ENCODE peak calls at places on chromosomes 6 and 20, in eight cellular contexts. One of them, this sample, is unnamed. For H3K4me1, the result is how much of the 10 kb centered on the place peaks cover.

GRCh38 chr6:22328499-22328898 is 31.7 kb upstream of the PRL start:
- DNase-seq in psoas muscle: no peak
- DNase-seq in upper lobe of right lung: no peak
- DNase-seq in fibroblast of lung: no peak
- DNase-seq in GM23338: no peak
- DNase-seq in right cardiac atrium: no peak
- DNase-seq in GM12878: no peak
- DNase-seq in Peyer's patch: no peak
- DNase-seq in this sample: no peak

GRCh38 chr6:106063448-106063850 is 22.7 kb upstream of the PRDM1 start:
- DNase-seq in psoas muscle: no peak
- DNase-seq in upper lobe of right lung: no peak
- DNase-seq in fibroblast of lung: peak
- DNase-seq in GM23338: no peak
- DNase-seq in right cardiac atrium: no peak
- DNase-seq in GM12878: no peak
- DNase-seq in Peyer's patch: no peak
- DNase-seq in this sample: no peak

GRCh38 chr6:151675746-151676459 is 131.6 kb upstream of the ESR1 start:
- DNase-seq in psoas muscle: no peak
- DNase-seq in upper lobe of right lung: peak
- DNase-seq in fibroblast of lung: peak
- DNase-seq in GM23338: peak
- DNase-seq in right cardiac atrium: peak
- DNase-seq in GM12878: peak
- DNase-seq in Peyer's patch: peak
- DNase-seq in this sample: no peak

GRCh38 chr6:131683479-131683878 is 17.7 kb downstream of the OR2A4 start:
- DNase-seq in psoas muscle: no peak
- DNase-seq in upper lobe of right lung: no peak
- DNase-seq in fibroblast of lung: no peak
- DNase-seq in GM23338: no peak
- DNase-seq in right cardiac atrium: no peak
- DNase-seq in GM12878: peak
- DNase-seq in Peyer's patch: no peak
- DNase-seq in this sample: no peak

GRCh38 chr20:39069976-39070375 is 107.8 kb downstream of the DHX35 start:
- DNase-seq in psoas muscle: no peak
- DNase-seq in upper lobe of right lung: no peak
- DNase-seq in fibroblast of lung: no peak
- DNase-seq in GM23338: no peak
- DNase-seq in right cardiac atrium: no peak
- DNase-seq in GM12878: no peak
- DNase-seq in Peyer's patch: no peak
- DNase-seq in this sample: no peak

GRCh38 chr6:110617057-110617456 is 140.6 kb upstream of the SLC22A16 start:
- DNase-seq in psoas muscle: no peak
- DNase-seq in upper lobe of right lung: no peak
- DNase-seq in fibroblast of lung: no peak
- DNase-seq in GM23338: no peak
- DNase-seq in right cardiac atrium: no peak
- DNase-seq in GM12878: peak
- DNase-seq in Peyer's patch: no peak
- DNase-seq in this sample: no peak

GRCh38 chr6:9611016-9611415 is 803.9 kb downstream of the TFAP2A start:
- DNase-seq in psoas muscle: no peak
- DNase-seq in upper lobe of right lung: no peak
- DNase-seq in fibroblast of lung: no peak
- DNase-seq in GM23338: no peak
- DNase-seq in right cardiac atrium: no peak
- DNase-seq in GM12878: no peak
- DNase-seq in Peyer's patch: no peak
- DNase-seq in this sample: no peak

GRCh38 chr6:107304421-107305025 is 154.8 kb downstream of the PDSS2 start:
- DNase-seq in psoas muscle: no peak
- DNase-seq in upper lobe of right lung: no peak
- DNase-seq in fibroblast of lung: no peak
- DNase-seq in GM23338: no peak
- DNase-seq in right cardiac atrium: no peak
- DNase-seq in GM12878: no peak
- DNase-seq in Peyer's patch: no peak
- DNase-seq in this sample: no peak

GRCh38 chr6:90238663-90239542 is 57.7 kb downstream of the BACH2 start:
- DNase-seq in psoas muscle: no peak
- DNase-seq in upper lobe of right lung: no peak
- DNase-seq in fibroblast of lung: no peak
- DNase-seq in GM23338: no peak
- DNase-seq in right cardiac atrium: no peak
- DNase-seq in GM12878: no peak
- DNase-seq in Peyer's patch: no peak
- DNase-seq in this sample: no peak

GRCh38 chr6:128600397-128600951 is 80.1 kb upstream of the PTPRK start:
- DNase-seq in psoas muscle: no peak
- DNase-seq in upper lobe of right lung: no peak
- DNase-seq in fibroblast of lung: peak
- DNase-seq in GM23338: peak
- DNase-seq in right cardiac atrium: no peak
- DNase-seq in GM12878: peak
- DNase-seq in Peyer's patch: no peak
- DNase-seq in this sample: no peak

GRCh38 chr6:169250660-169251059 is 3.0 kb downstream of the THBS2 start:
- DNase-seq in psoas muscle: no peak
- DNase-seq in upper lobe of right lung: no peak
- DNase-seq in fibroblast of lung: peak
- DNase-seq in GM23338: peak
- DNase-seq in right cardiac atrium: no peak
- DNase-seq in GM12878: no peak
- DNase-seq in Peyer's patch: no peak
- DNase-seq in this sample: peak

GRCh38 chr6:20168668-20169633 is 43.3 kb downstream of the MBOAT1 start:
- DNase-seq in psoas muscle: no peak
- DNase-seq in upper lobe of right lung: no peak
- DNase-seq in fibroblast of lung: no peak
- DNase-seq in GM23338: peak
- DNase-seq in right cardiac atrium: no peak
- DNase-seq in GM12878: no peak
- DNase-seq in Peyer's patch: no peak
- DNase-seq in this sample: no peak

GRCh38 chr6:99512033-99512432 is 3.2 kb downstream of the USP45 start:
- DNase-seq in psoas muscle: no peak
- DNase-seq in upper lobe of right lung: no peak
- DNase-seq in fibroblast of lung: peak
- DNase-seq in GM23338: no peak
- DNase-seq in right cardiac atrium: no peak
- DNase-seq in GM12878: no peak
- DNase-seq in Peyer's patch: no peak
- DNase-seq in this sample: no peak

GRCh38 chr6:109303647-109304283 is 78.5 kb downstream of the CD164 start:
- DNase-seq in psoas muscle: no peak
- DNase-seq in upper lobe of right lung: no peak
- DNase-seq in fibroblast of lung: no peak
- DNase-seq in GM23338: no peak
- DNase-seq in right cardiac atrium: no peak
- DNase-seq in GM12878: no peak
- DNase-seq in Peyer's patch: no peak
- DNase-seq in this sample: no peak

GRCh38 chr6:33747823-33748222 is 1.1 kb upstream of the IP6K3 start:
- DNase-seq in psoas muscle: no peak
- DNase-seq in upper lobe of right lung: no peak
- DNase-seq in fibroblast of lung: no peak
- DNase-seq in GM23338: no peak
- DNase-seq in right cardiac atrium: no peak
- DNase-seq in GM12878: no peak
- DNase-seq in Peyer's patch: no peak
- DNase-seq in this sample: no peak

GRCh38 chr6:33749401-33749800 is 2.7 kb upstream of the IP6K3 start:
- DNase-seq in psoas muscle: no peak
- DNase-seq in upper lobe of right lung: no peak
- DNase-seq in fibroblast of lung: no peak
- DNase-seq in GM23338: no peak
- DNase-seq in right cardiac atrium: no peak
- DNase-seq in GM12878: no peak
- DNase-seq in Peyer's patch: no peak
- DNase-seq in this sample: no peak

GRCh38 chr6:33748851-33749250 is 2.1 kb upstream of the IP6K3 start:
- DNase-seq in psoas muscle: peak
- DNase-seq in upper lobe of right lung: no peak
- DNase-seq in fibroblast of lung: no peak
- DNase-seq in GM23338: no peak
- DNase-seq in right cardiac atrium: no peak
- DNase-seq in GM12878: no peak
- DNase-seq in Peyer's patch: no peak
- DNase-seq in this sample: no peak

GRCh38 chr6:33752139-33753015 is 5.7 kb upstream of the IP6K3 start:
- DNase-seq in psoas muscle: no peak
- DNase-seq in upper lobe of right lung: no peak
- DNase-seq in fibroblast of lung: no peak
- DNase-seq in GM23338: no peak
- DNase-seq in right cardiac atrium: no peak
- DNase-seq in GM12878: no peak
- DNase-seq in Peyer's patch: no peak
- DNase-seq in this sample: no peak

GRCh38 chr6:33750244-33750991 is 3.7 kb upstream of the IP6K3 start:
- DNase-seq in psoas muscle: peak
- DNase-seq in upper lobe of right lung: no peak
- DNase-seq in fibroblast of lung: peak
- DNase-seq in GM23338: no peak
- DNase-seq in right cardiac atrium: no peak
- DNase-seq in GM12878: no peak
- DNase-seq in Peyer's patch: no peak
- DNase-seq in this sample: no peak
- H3K4me1 ChIP-seq in psoas muscle: under half
- H3K4me1 ChIP-seq in upper lobe of right lung: under half
- H3K4me1 ChIP-seq in fibroblast of lung: under half
- H3K4me1 ChIP-seq in GM23338: under half
- H3K4me1 ChIP-seq in right cardiac atrium: under half
- H3K4me1 ChIP-seq in GM12878: under half
- H3K4me1 ChIP-seq in Peyer's patch: under half
- H3K4me1 ChIP-seq in this sample: under half

DNA sequence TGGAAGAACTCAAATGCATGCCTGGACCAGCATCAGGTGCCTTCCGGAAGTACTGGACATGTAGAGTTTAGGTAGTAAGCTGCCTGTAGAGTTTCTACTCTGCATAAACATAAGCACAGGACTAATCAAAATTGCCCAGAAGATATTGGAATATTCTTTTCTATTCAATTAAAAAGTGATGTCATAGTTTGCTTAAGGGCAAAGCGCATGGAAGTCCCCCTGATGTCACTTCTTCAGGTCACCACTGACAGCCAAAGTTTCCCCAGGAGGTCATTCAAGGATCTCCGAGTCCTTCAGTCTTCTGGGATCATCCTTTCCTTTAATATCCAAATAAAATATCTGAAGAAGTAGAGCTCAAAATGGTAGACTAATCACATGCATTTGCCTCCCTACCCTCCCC is 17.6 kb upstream of the RIN2 start:
- DNase-seq in psoas muscle: no peak
- DNase-seq in upper lobe of right lung: no peak
- DNase-seq in fibroblast of lung: no peak
- DNase-seq in GM23338: no peak
- DNase-seq in right cardiac atrium: no peak
- DNase-seq in GM12878: no peak
- DNase-seq in Peyer's patch: no peak
- DNase-seq in this sample: no peak
- H3K4me1 ChIP-seq in psoas muscle: under half
- H3K4me1 ChIP-seq in upper lobe of right lung: under half
- H3K4me1 ChIP-seq in fibroblast of lung: under half
- H3K4me1 ChIP-seq in GM23338: under half
- H3K4me1 ChIP-seq in right cardiac atrium: under half
- H3K4me1 ChIP-seq in GM12878: under half
- H3K4me1 ChIP-seq in Peyer's patch: under half
- H3K4me1 ChIP-seq in this sample: under half

GRCh38 chr6:160129886-160130615 is 8.4 kb downstream of the SLC22A1 start:
- DNase-seq in psoas muscle: no peak
- DNase-seq in upper lobe of right lung: no peak
- DNase-seq in fibroblast of lung: no peak
- DNase-seq in GM23338: no peak
- DNase-seq in right cardiac atrium: no peak
- DNase-seq in GM12878: no peak
- DNase-seq in Peyer's patch: no peak
- DNase-seq in this sample: no peak

GRCh38 chr6:160132297-160132637 is 10.7 kb downstream of the SLC22A1 start:
- DNase-seq in psoas muscle: no peak
- DNase-seq in upper lobe of right lung: no peak
- DNase-seq in fibroblast of lung: no peak
- DNase-seq in GM23338: no peak
- DNase-seq in right cardiac atrium: no peak
- DNase-seq in GM12878: no peak
- DNase-seq in Peyer's patch: no peak
- DNase-seq in this sample: no peak

GRCh38 chr6:160132776-160133338 is 11.2 kb downstream of the SLC22A1 start:
- DNase-seq in psoas muscle: no peak
- DNase-seq in upper lobe of right lung: peak
- DNase-seq in fibroblast of lung: no peak
- DNase-seq in GM23338: no peak
- DNase-seq in right cardiac atrium: no peak
- DNase-seq in GM12878: no peak
- DNase-seq in Peyer's patch: no peak
- DNase-seq in this sample: no peak

GRCh38 chr6:160130729-160131484 is 9.3 kb downstream of the SLC22A1 start:
- DNase-seq in psoas muscle: no peak
- DNase-seq in upper lobe of right lung: peak
- DNase-seq in fibroblast of lung: no peak
- DNase-seq in GM23338: no peak
- DNase-seq in right cardiac atrium: no peak
- DNase-seq in GM12878: no peak
- DNase-seq in Peyer's patch: no peak
- DNase-seq in this sample: peak

DNA sequence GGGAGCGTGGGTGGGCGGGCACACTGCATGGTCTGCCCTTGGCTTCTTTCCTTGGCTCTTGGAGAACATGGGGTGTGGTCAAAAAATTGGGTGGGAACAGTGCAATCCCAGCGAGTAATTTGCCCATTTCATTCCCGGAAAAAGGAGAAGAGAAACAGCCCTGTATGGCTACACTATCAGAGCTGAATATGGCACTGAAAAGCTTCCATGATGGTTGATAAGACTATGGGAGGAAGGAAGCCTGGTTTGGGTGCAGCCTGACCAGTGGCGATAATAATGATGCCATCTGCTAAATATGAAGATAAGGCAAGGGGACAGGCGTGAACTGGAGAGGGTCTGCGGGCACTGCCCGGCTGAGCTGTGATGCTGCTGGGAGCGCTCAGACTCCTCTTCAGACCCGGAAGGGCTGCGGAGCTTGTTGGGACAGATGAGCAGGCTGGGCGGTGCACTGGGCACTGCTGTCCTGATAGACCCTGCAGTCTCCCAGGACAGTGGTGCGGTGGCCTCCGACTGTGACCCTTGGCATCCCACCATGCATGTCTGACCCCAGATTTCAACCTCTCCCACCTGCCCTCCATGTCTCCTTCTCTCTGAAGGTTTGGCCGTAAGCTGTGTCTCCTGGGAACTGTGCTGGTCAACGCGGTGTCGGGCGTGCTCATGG is 10.2 kb downstream of the SLC22A1 start:
- DNase-seq in psoas muscle: no peak
- DNase-seq in upper lobe of right lung: peak
- DNase-seq in fibroblast of lung: no peak
- DNase-seq in GM23338: no peak
- DNase-seq in right cardiac atrium: no peak
- DNase-seq in GM12878: no peak
- DNase-seq in Peyer's patch: no peak
- DNase-seq in this sample: no peak
- H3K4me1 ChIP-seq in psoas muscle: under half
- H3K4me1 ChIP-seq in upper lobe of right lung: under half
- H3K4me1 ChIP-seq in fibroblast of lung: under half
- H3K4me1 ChIP-seq in GM23338: under half
- H3K4me1 ChIP-seq in right cardiac atrium: under half
- H3K4me1 ChIP-seq in GM12878: under half
- H3K4me1 ChIP-seq in Peyer's patch: under half
- H3K4me1 ChIP-seq in this sample: under half

GRCh38 chr6:6614965-6615304 is 26.4 kb downstream of the LY86 start:
- DNase-seq in psoas muscle: no peak
- DNase-seq in upper lobe of right lung: no peak
- DNase-seq in fibroblast of lung: no peak
- DNase-seq in GM23338: no peak
- DNase-seq in right cardiac atrium: no peak
- DNase-seq in GM12878: no peak
- DNase-seq in Peyer's patch: no peak
- DNase-seq in this sample: no peak
- H3K4me1 ChIP-seq in psoas muscle: under half
- H3K4me1 ChIP-seq in upper lobe of right lung: under half
- H3K4me1 ChIP-seq in fibroblast of lung: under half
- H3K4me1 ChIP-seq in GM23338: under half
- H3K4me1 ChIP-seq in right cardiac atrium: under half
- H3K4me1 ChIP-seq in GM12878: under half
- H3K4me1 ChIP-seq in Peyer's patch: under half
- H3K4me1 ChIP-seq in this sample: under half